ENCODE peak calls at places on chromosomes 3 and 15, in seven cellular contexts. L is A549, V is H9, B is HCT116, D is HepG2, J is H1, I is neuronal stem cell. S is an unnamed sample. For H3K4me1, the result is how much of the 10 kb centered on the place peaks cover.

GRCh38 chr15:64009798-64010241 is 36.5 kb downstream of the DAPK2 start:
- DNase-seq in L (no peak), V (no peak), B (no peak), D (no peak), J (no peak), I (no peak), S (peak)

GRCh38 chr3:123584284-123584987 is 417 bp downstream of the HACD2 start:
- DNase-seq in L (peak), V (no peak), B (no peak), D (no peak), J (no peak), I (no peak), S (peak)

GRCh38 chr15:81292516-81293001 is 31.4 kb downstream of the STARD5 start:
- DNase-seq in L (no peak), V (no peak), B (no peak), D (no peak), J (no peak), I (no peak), S (no peak)

GRCh38 chr3:129603561-129603942 is 2.9 kb downstream of the PLXND1 start:
- DNase-seq in L (no peak), V (no peak), B (no peak), D (no peak), J (no peak), I (no peak), S (no peak)

GRCh38 chr3:36221975-36222374 is 158.3 kb upstream of the STAC start:
- DNase-seq in L (no peak), V (no peak), B (no peak), D (no peak), J (no peak), I (no peak), S (no peak)

GRCh38 chr3:116058844-116059243 is 386.4 kb downstream of the LSAMP start:
- DNase-seq in L (no peak), V (no peak), B (no peak), D (no peak), J (no peak), I (no peak), S (no peak)

GRCh38 chr3:59248976-59249375 is 199.2 kb upstream of the CFAP20DC start:
- DNase-seq in L (no peak), V (no peak), B (no peak), D (no peak), J (no peak), I (no peak), S (no peak)

GRCh38 chr3:155884292-155884691 is 13.8 kb downstream of the GMPS start:
- DNase-seq in L (no peak), V (no peak), B (no peak), D (no peak), J (no peak), I (no peak), S (no peak)

GRCh38 chr3:72042397-72043211 is 257.7 kb upstream of the PROK2 start:
- DNase-seq in L (no peak), V (no peak), B (no peak), D (no peak), J (no peak), I (no peak), S (no peak)

GRCh38 chr15:75454471-75455418 is 3.3 kb upstream of the SIN3A start:
- DNase-seq in L (peak), V (peak), B (peak), D (no peak), J (peak), I (peak), S (peak)

GRCh38 chr15:63382966-63383710 is 1.5 kb upstream of the CA12 start:
- DNase-seq in L (no peak), V (no peak), B (no peak), D (no peak), J (no peak), I (no peak), S (no peak)

GRCh38 chr3:133758969-133759739 is 13.0 kb downstream of the TF start:
- DNase-seq in L (no peak), V (no peak), B (no peak), D (no peak), J (no peak), I (no peak), S (no peak)

GRCh38 chr3:13352621-13353131 is 67.4 kb downstream of the NUP210 start:
- DNase-seq in L (no peak), V (no peak), B (no peak), D (no peak), J (no peak), I (no peak), S (peak)

GRCh38 chr15:23072633-23073032 is 33.3 kb upstream of the TUBGCP5 start:
- DNase-seq in L (no peak), V (no peak), B (no peak), D (peak), J (no peak), I (no peak), S (no peak)

GRCh38 chr3:144018776-144019175 is 47.2 kb downstream of the DIPK2A start:
- DNase-seq in L (no peak), V (no peak), B (no peak), D (no peak), J (no peak), I (no peak), S (no peak)

GRCh38 chr3:101722394-101723173 is 1.8 kb upstream of the CEP97 start:
- DNase-seq in L (no peak), V (no peak), B (no peak), D (no peak), J (no peak), I (no peak), S (peak)

GRCh38 chr3:71067977-71068376 is 515.6 kb downstream of the FOXP1 start:
- DNase-seq in L (no peak), V (no peak), B (no peak), D (peak), J (no peak), I (no peak), S (peak)

GRCh38 chr3:127697531-127698240 is 24.9 kb downstream of the ABTB1 start:
- DNase-seq in L (peak), V (peak), B (peak), D (peak), J (peak), I (peak), S (peak)

GRCh38 chr3:60086811-60087210 is 1037.0 kb upstream of the CFAP20DC start:
- DNase-seq in L (no peak), V (no peak), B (peak), D (peak), J (no peak), I (no peak), S (no peak)

GRCh38 chr3:50950591-50950990 is 275.9 kb downstream of the DOCK3 start:
- DNase-seq in L (no peak), V (no peak), B (no peak), D (no peak), J (no peak), I (no peak), S (no peak)
- H3K4me2 ChIP-seq in L (peak), V (no peak), B (no peak), D (no peak), J (no peak), I (no peak), S (no peak)

DNA sequence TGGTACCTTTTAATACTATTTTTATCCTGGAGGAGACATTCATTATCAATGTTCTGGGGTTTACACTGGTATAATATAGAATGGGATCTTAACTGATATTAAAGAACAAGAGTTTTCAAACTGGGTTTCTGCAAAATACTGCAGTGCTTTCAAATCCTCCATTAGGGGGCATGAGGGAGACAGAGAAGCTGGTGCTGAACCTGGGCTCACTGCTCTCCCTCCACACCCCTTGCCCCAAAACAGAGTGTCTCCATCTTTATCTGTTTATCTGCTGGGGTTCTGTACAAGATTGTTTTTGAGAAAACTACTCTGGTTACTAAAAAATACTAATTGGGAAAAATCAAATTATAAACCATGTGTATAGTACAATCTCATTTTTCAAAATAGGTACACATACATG is 41.7 kb downstream of the CADPS start:
- DNase-seq in L (no peak), V (no peak), B (no peak), D (peak), J (no peak), I (no peak), S (peak)
- H3K4me1 ChIP-seq in L (under half), V (under half), B (under half), D (under half), J (under half), I (under half), S (under half)

GRCh38 chr15:60125334-60125733 is 121.2 kb downstream of the FOXB1 start:
- DNase-seq in L (no peak), V (no peak), B (no peak), D (no peak), J (no peak), I (no peak), S (no peak)
- H3K4me2 ChIP-seq in L (no peak), V (no peak), B (no peak), D (no peak), J (no peak), I (no peak), S (no peak)

GRCh38 chr15:70266412-70267089 is 168.8 kb upstream of the TLE3 start:
- DNase-seq in L (no peak), V (no peak), B (no peak), D (no peak), J (no peak), I (no peak), S (no peak)
- H3K4me1 ChIP-seq in L (under half), V (under half), B (under half), D (under half), J (under half), I (under half), S (half or more)

GRCh38 chr3:181707980-181708379 is 3.7 kb upstream of the SOX2 start:
- DNase-seq in L (no peak), V (no peak), B (no peak), D (no peak), J (no peak), I (no peak), S (no peak)

GRCh38 chr3:181712190-181712504 is 422 bp downstream of the SOX2 start:
- DNase-seq in L (no peak), V (no peak), B (no peak), D (no peak), J (no peak), I (no peak), S (no peak)

GRCh38 chr3:181710581-181711255 is 1.0 kb upstream of the SOX2 start:
- DNase-seq in L (no peak), V (peak), B (no peak), D (no peak), J (peak), I (peak), S (no peak)

GRCh38 chr3:181711325-181712135 is at the start of gene SOX2:
- DNase-seq in L (peak), V (peak), B (peak), D (peak), J (peak), I (peak), S (peak)

GRCh38 chr3:181709537-181710279 is 2.0 kb upstream of the SOX2 start:
- DNase-seq in L (no peak), V (peak), B (peak), D (peak), J (peak), I (no peak), S (peak)
- H3K4me2 ChIP-seq in L (peak), V (peak), B (peak), D (no peak), J (peak), I (peak), S (peak)

DNA sequence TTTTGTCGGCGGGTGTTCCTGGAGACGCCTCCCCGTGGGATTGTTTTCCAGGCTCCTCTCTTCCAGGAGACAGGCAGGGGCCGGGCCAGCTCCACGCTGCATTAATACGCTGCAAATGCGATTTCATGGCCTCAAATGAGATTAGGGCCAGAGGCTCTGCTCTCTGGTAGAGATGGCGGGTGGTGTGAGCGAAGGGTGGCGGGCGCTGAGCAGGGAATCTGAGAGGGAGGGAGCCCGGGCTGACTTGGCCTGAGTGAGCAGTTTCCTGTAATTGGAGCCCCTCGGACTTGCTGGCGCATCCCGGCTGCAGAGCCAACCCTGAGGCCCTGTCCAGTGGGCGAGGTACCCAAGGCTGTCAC is 7.4 kb upstream of the CCDC33 start:
- DNase-seq in L (no peak), V (no peak), B (no peak), D (no peak), J (no peak), I (no peak), S (no peak)
- H3K4me1 ChIP-seq in L (under half), V (under half), B (under half), D (under half), J (under half), I (under half), S (under half)

GRCh38 chr15:99492716-99493115 is 73.1 kb upstream of the MEF2A start:
- DNase-seq in L (no peak), V (no peak), B (no peak), D (no peak), J (no peak), I (no peak), S (no peak)
- H3K4me2 ChIP-seq in L (no peak), V (no peak), B (no peak), D (no peak), J (no peak), I (no peak), S (no peak)

DNA sequence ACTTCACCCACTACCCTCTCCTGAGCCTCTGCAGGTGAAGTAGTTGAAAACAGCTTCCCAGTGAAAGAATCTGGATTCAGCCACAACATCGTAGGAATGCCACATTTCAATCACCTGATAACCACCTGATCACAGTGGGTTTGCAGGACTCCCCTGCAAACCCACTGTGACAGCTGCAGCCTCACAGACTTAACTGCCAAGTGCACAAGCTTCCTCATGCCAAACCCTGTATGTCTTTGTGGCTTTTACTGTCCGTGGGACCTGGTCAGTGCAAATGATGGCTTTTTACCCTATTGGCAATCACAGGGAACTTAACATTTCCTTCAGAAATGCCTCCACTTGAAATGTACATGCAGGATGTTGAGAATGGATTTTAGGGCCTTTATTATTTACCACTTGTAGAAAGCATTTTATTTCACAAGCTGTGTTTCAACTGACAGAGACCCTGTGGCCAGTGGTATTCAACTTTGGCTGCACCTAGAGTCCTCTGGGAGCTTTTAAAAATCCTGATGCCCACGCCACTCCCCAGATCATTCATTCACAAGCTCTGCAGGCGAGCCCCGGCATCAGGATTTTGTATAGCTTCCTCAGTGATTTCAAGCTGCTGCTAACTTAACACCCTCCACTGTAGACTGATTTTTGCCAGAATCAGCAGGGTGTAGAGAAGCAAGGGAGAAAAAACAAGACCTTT is 49.1 kb downstream of the OXNAD1 start:
- DNase-seq in L (no peak), V (no peak), B (no peak), D (no peak), J (no peak), I (no peak), S (no peak)
- H3K4me1 ChIP-seq in L (under half), V (under half), B (under half), D (under half), J (under half), I (under half), S (under half)